ENCODE peak calls at places on chromosomes 1 and 21, in seven cellular contexts. I is mesenchymal stem cell; H is A549; Z is CD8-positive, alpha-beta memory T cell; M is naive thymus-derived CD4-positive, alpha-beta T cell; W is OCI-LY7; S is heart right ventricle. T is an unnamed sample. For H3K4me1, the result is how much of the 10 kb centered on the place peaks cover.

GRCh38 chr1:174197088-174197487 is 37.8 kb downstream of the RABGAP1L start:
- DNase-seq in I (no peak), H (no peak), Z (no peak), M (no peak), W (no peak), S (no peak), T (no peak)

GRCh38 chr1:245225267-245225666 is 70.5 kb downstream of the KIF26B start:
- DNase-seq in I (peak), H (no peak), Z (no peak), M (no peak), W (no peak), S (no peak), T (no peak)

GRCh38 chr1:235067396-235068154 is 61.1 kb downstream of the TOMM20 start:
- DNase-seq in I (peak), H (peak), Z (no peak), M (no peak), W (no peak), S (peak), T (no peak)

GRCh38 chr1:29708818-29709710 is 472.7 kb downstream of the PTPRU start:
- DNase-seq in I (peak), H (peak), Z (no peak), M (no peak), W (peak), S (no peak), T (no peak)

GRCh38 chr1:66981679-66982078 is 56.9 kb downstream of the MIER1 start:
- DNase-seq in I (peak), H (no peak), Z (peak), M (peak), W (peak), S (no peak), T (peak)

GRCh38 chr1:58809327-58810040 is 25.6 kb upstream of the JUN start:
- DNase-seq in I (peak), H (no peak), Z (no peak), M (no peak), W (no peak), S (no peak), T (no peak)

GRCh38 chr1:99590578-99591209 is 55.2 kb upstream of the PALMD start:
- DNase-seq in I (peak), H (no peak), Z (no peak), M (no peak), W (no peak), S (peak), T (no peak)

GRCh38 chr1:107963601-107964396 is 1.2 kb downstream of the VAV3 start:
- DNase-seq in I (peak), H (no peak), Z (peak), M (peak), W (peak), S (peak), T (peak)

GRCh38 chr1:221887091-221887746 is 145.3 kb upstream of the DUSP10 start:
- DNase-seq in I (peak), H (peak), Z (no peak), M (no peak), W (no peak), S (peak), T (no peak)

GRCh38 chr1:156677616-156678596 is 699 bp upstream of the NES start:
- DNase-seq in I (peak), H (peak), Z (peak), M (no peak), W (peak), S (peak), T (peak)

GRCh38 chr1:225343618-225344017 is 84.2 kb downstream of the LBR start:
- DNase-seq in I (peak), H (no peak), Z (no peak), M (no peak), W (peak), S (no peak), T (no peak)

GRCh38 chr1:247210062-247210385 is 38.2 kb upstream of the ZNF124 start:
- DNase-seq in I (no peak), H (peak), Z (no peak), M (no peak), W (no peak), S (no peak), T (no peak)

GRCh38 chr1:47918257-47918867 is 78.8 kb downstream of the TRABD2B start:
- DNase-seq in I (no peak), H (no peak), Z (no peak), M (no peak), W (no peak), S (no peak), T (no peak)

GRCh38 chr1:19339199-19339861 is 27.2 kb downstream of the SLC66A1 start:
- DNase-seq in I (no peak), H (no peak), Z (no peak), M (no peak), W (no peak), S (no peak), T (no peak)

GRCh38 chr1:40476924-40477679 is at the start of gene ZFP69:
- DNase-seq in I (peak), H (no peak), Z (peak), M (peak), W (peak), S (peak), T (peak)

GRCh38 chr1:145977486-145978476 is 13.3 kb downstream of the POLR3GL start:
- DNase-seq in I (peak), H (peak), Z (peak), M (no peak), W (peak), S (no peak), T (peak)

GRCh38 chr1:59007820-59008598 is 224.2 kb upstream of the JUN start:
- DNase-seq in I (no peak), H (no peak), Z (no peak), M (no peak), W (no peak), S (no peak), T (no peak)

GRCh38 chr1:16367968-16368910 is 1.2 kb downstream of the SZRD1 start:
- DNase-seq in I (peak), H (no peak), Z (no peak), M (no peak), W (peak), S (no peak), T (no peak)

GRCh38 chr1:150210741-150211140 is 25.2 kb downstream of the ANP32E start:
- DNase-seq in I (no peak), H (no peak), Z (no peak), M (no peak), W (no peak), S (no peak), T (no peak)

GRCh38 chr1:10431065-10431730 is 965 bp downstream of the CENPS start:
- DNase-seq in I (no peak), H (no peak), Z (no peak), M (no peak), W (peak), S (no peak), T (peak)

GRCh38 chr1:154404511-154404931 is 622 bp upstream of the IL6R start:
- DNase-seq in I (no peak), H (no peak), Z (no peak), M (no peak), W (no peak), S (no peak), T (no peak)

GRCh38 chr21:10430007-10430406 is 91.4 kb upstream of the TPTE start:
- DNase-seq in I (no peak), H (no peak), Z (no peak), M (no peak), W (no peak), S (no peak), T (no peak)

GRCh38 chr1:167173516-167174184 is 47.0 kb upstream of the POU2F1 start:
- DNase-seq in I (peak), H (no peak), Z (no peak), M (no peak), W (no peak), S (no peak), T (no peak)

GRCh38 chr1:93516164-93516563 is 68.2 kb downstream of the FNBP1L start:
- DNase-seq in I (no peak), H (no peak), Z (no peak), M (no peak), W (no peak), S (no peak), T (no peak)

GRCh38 chr21:39601194-39601940 is 11.4 kb upstream of the B3GALT5 start:
- DNase-seq in I (no peak), H (no peak), Z (no peak), M (no peak), W (no peak), S (no peak), T (no peak)

GRCh38 chr1:168261390-168261789 is 19.3 kb upstream of the TBX19 start:
- DNase-seq in I (peak), H (no peak), Z (no peak), M (no peak), W (no peak), S (no peak), T (no peak)

GRCh38 chr1:60978421-60979357 is 103.7 kb upstream of the NFIA start:
- DNase-seq in I (peak), H (peak), Z (peak), M (peak), W (peak), S (peak), T (peak)

GRCh38 chr1:30901798-30902652 is 6.5 kb downstream of the SDC3 start:
- DNase-seq in I (no peak), H (no peak), Z (no peak), M (no peak), W (no peak), S (peak), T (no peak)

GRCh38 chr1:187067160-187067559 is 238.4 kb downstream of the PLA2G4A start:
- DNase-seq in I (no peak), H (no peak), Z (no peak), M (no peak), W (no peak), S (no peak), T (no peak)

GRCh38 chr1:238487931-238488330 is 597.2 kb upstream of the ZP4 start:
- DNase-seq in I (no peak), H (no peak), Z (no peak), M (no peak), W (no peak), S (no peak), T (no peak)

GRCh38 chr1:47519971-47520370 is 82.1 kb downstream of the FOXD2 start:
- DNase-seq in I (no peak), H (no peak), Z (no peak), M (no peak), W (no peak), S (no peak), T (no peak)

GRCh38 chr1:2290595-2291510 is 62.7 kb downstream of the SKI start:
- DNase-seq in I (peak), H (no peak), Z (peak), M (peak), W (peak), S (peak), T (peak)

GRCh38 chr1:228007054-228007800 is 429 bp downstream of the WNT3A start:
- DNase-seq in I (no peak), H (no peak), Z (no peak), M (no peak), W (no peak), S (peak), T (no peak)

GRCh38 chr1:100597784-100598183 is 59.8 kb downstream of the GPR88 start:
- DNase-seq in I (peak), H (no peak), Z (no peak), M (no peak), W (no peak), S (no peak), T (no peak)

GRCh38 chr1:29503441-29503840 is 267.1 kb downstream of the PTPRU start:
- DNase-seq in I (no peak), H (no peak), Z (no peak), M (no peak), W (no peak), S (no peak), T (no peak)

GRCh38 chr1:28779751-28780150 is 32.2 kb upstream of the OPRD1 start:
- DNase-seq in I (no peak), H (no peak), Z (no peak), M (no peak), W (no peak), S (no peak), T (no peak)

DNA sequence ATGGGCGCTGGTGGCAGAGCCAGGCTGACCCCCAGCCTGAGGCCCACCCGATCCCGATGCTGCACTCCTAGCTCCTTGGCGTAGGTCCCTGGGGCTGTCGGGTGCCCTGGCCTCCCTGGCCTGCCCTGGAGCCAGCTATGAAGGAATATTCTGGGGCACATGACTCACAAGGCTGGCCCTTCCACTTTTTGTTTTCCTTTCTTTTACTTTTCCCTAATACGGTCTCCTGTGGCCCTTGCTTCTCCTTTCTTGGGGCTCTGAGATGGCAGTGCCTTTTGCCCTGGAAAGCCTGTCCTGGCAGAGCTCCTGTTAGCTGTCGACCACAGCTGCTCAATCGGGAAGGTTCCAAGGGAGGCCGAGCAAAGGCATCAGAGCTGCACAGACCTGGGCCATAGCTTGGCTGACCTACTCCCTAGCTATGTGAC is 22.1 kb downstream of the ARHGEF10L start:
- DNase-seq in I (no peak), H (no peak), Z (no peak), M (no peak), W (no peak), S (no peak), T (no peak)
- H3K4me1 ChIP-seq in I (half or more), H (under half), Z (under half), M (under half), W (under half), S (half or more), T (under half)

DNA sequence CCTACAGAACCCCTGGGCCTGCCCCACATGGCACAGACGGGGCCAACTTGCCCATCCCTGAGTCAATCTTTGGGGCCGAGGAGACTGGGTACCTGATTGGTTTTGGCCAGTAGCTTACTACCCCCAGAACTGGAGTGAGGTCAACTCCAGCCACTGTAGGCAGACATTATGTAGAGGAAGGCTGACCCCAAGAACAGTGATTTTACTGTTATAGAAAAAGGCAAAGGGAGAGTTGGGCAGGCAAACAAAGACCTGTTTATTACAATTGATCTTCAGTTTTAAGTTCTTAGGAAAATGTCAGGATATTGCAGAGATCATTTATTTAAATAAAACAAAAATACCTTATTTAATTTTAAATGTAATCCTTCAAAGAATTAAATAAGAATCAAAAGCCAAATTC is 653.8 kb downstream of the NPHP4 start:
- DNase-seq in I (no peak), H (no peak), Z (no peak), M (no peak), W (no peak), S (no peak), T (no peak)
- H3K4me1 ChIP-seq in I (under half), H (under half), Z (under half), M (under half), W (under half), S (under half), T (under half)

DNA sequence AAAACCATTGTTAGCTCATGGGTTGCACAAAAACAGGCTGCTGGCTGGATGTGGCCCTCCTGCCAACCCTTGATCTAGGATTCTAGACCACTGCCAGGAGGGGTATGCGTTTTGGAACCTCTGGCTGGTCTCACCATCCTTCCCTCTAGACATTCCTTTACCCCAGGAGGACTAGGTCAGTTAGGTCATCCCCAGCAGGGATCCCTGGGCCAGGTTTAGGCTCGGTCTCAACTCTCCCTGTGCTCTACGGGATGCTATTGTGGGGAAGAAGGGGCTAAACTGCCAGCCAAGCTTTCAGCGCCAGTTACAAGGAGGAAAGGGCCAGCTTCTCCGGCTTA is 22.7 kb downstream of the SLC2A1 start:
- DNase-seq in I (no peak), H (no peak), Z (no peak), M (no peak), W (no peak), S (no peak), T (no peak)
- H3K4me1 ChIP-seq in I (half or more), H (half or more), Z (half or more), M (half or more), W (half or more), S (half or more), T (under half)

GRCh38 chr21:20445971-20446370 is 552.2 kb upstream of the NCAM2 start:
- DNase-seq in I (no peak), H (no peak), Z (no peak), M (no peak), W (no peak), S (no peak), T (no peak)
- H3K4me1 ChIP-seq in I (under half), H (under half), Z (under half), M (under half), W (under half), S (under half), T (under half)

DNA sequence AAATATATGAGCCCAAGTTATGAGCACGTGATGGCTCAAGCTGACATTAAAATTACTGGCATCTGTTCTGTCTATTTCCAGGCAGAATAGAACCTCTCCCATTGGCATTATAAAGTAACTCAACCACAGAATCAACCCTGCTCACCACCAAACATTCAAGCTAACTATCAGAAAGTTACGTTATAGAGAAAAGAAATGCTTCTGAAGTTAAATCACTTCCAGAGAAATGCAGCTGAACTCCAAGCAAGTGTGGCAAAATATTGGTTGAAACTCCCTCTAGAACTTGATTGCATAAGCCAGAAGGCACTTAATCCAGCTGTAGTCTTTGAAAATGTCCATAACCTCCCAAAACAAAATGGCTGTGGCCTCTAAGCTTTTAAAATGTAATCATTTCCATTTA is 36.2 kb upstream of the UBE2U start:
- DNase-seq in I (no peak), H (no peak), Z (no peak), M (no peak), W (no peak), S (no peak), T (no peak)
- H3K4me1 ChIP-seq in I (under half), H (under half), Z (under half), M (under half), W (under half), S (under half), T (under half)

GRCh38 chr1:111212634-111213335 is 12.3 kb upstream of the DENND2D start:
- DNase-seq in I (no peak), H (no peak), Z (no peak), M (no peak), W (no peak), S (no peak), T (peak)
- H3K4me1 ChIP-seq in I (under half), H (under half), Z (half or more), M (half or more), W (half or more), S (under half), T (half or more)